ENCODE peak calls at places on chromosome 16, in four cellular contexts. One of them, this sample, is unnamed.

GRCh38 chr16:87461466-87461975 is 31.3 kb downstream of the ZCCHC14 start:
- DNase-seq in activated CD8-positive, alpha-beta memory T cell treated with anti-CD3 and anti-CD28 coated beads for 24 hours: no peak
- DNase-seq in NCI-H1417: peak
- DNase-seq in HFFc6: no peak
- DNase-seq in this sample: peak

GRCh38 chr16:79049040-79049439 is 551.5 kb downstream of the MAF start:
- DNase-seq in activated CD8-positive, alpha-beta memory T cell treated with anti-CD3 and anti-CD28 coated beads for 24 hours: no peak
- DNase-seq in NCI-H1417: no peak
- DNase-seq in HFFc6: no peak
- DNase-seq in this sample: no peak

GRCh38 chr16:28086496-28087139 is 23.1 kb upstream of the GSG1L start:
- DNase-seq in activated CD8-positive, alpha-beta memory T cell treated with anti-CD3 and anti-CD28 coated beads for 24 hours: no peak
- DNase-seq in NCI-H1417: no peak
- DNase-seq in HFFc6: no peak
- DNase-seq in this sample: no peak

GRCh38 chr16:66601471-66601870 is 3.0 kb upstream of the CMTM3 start:
- DNase-seq in activated CD8-positive, alpha-beta memory T cell treated with anti-CD3 and anti-CD28 coated beads for 24 hours: no peak
- DNase-seq in NCI-H1417: no peak
- DNase-seq in HFFc6: no peak
- DNase-seq in this sample: no peak

GRCh38 chr16:80166082-80166481 is 374.7 kb upstream of the DYNLRB2 start:
- DNase-seq in activated CD8-positive, alpha-beta memory T cell treated with anti-CD3 and anti-CD28 coated beads for 24 hours: no peak
- DNase-seq in NCI-H1417: no peak
- DNase-seq in HFFc6: no peak
- DNase-seq in this sample: no peak

GRCh38 chr16:65054457-65054856 is 67.4 kb downstream of the CDH11 start:
- DNase-seq in activated CD8-positive, alpha-beta memory T cell treated with anti-CD3 and anti-CD28 coated beads for 24 hours: no peak
- DNase-seq in NCI-H1417: no peak
- DNase-seq in HFFc6: no peak
- DNase-seq in this sample: no peak

GRCh38 chr16:27205436-27206065 is 2.2 kb downstream of the KDM8 start:
- DNase-seq in activated CD8-positive, alpha-beta memory T cell treated with anti-CD3 and anti-CD28 coated beads for 24 hours: no peak
- DNase-seq in NCI-H1417: no peak
- DNase-seq in HFFc6: no peak
- DNase-seq in this sample: no peak

GRCh38 chr16:67399218-67399733 is 6.0 kb upstream of the TPPP3 start:
- DNase-seq in activated CD8-positive, alpha-beta memory T cell treated with anti-CD3 and anti-CD28 coated beads for 24 hours: peak
- DNase-seq in NCI-H1417: peak
- DNase-seq in HFFc6: no peak
- DNase-seq in this sample: no peak

GRCh38 chr16:4682616-4683254 is 10.6 kb upstream of the NUDT16L1 start:
- DNase-seq in activated CD8-positive, alpha-beta memory T cell treated with anti-CD3 and anti-CD28 coated beads for 24 hours: peak
- DNase-seq in NCI-H1417: no peak
- DNase-seq in HFFc6: no peak
- DNase-seq in this sample: no peak

GRCh38 chr16:53773150-53773846 is 69.3 kb downstream of the FTO start:
- DNase-seq in activated CD8-positive, alpha-beta memory T cell treated with anti-CD3 and anti-CD28 coated beads for 24 hours: no peak
- DNase-seq in NCI-H1417: peak
- DNase-seq in HFFc6: peak
- DNase-seq in this sample: peak

GRCh38 chr16:48210747-48211146 is 33.4 kb upstream of the LONP2 start:
- DNase-seq in activated CD8-positive, alpha-beta memory T cell treated with anti-CD3 and anti-CD28 coated beads for 24 hours: no peak
- DNase-seq in NCI-H1417: no peak
- DNase-seq in HFFc6: no peak
- DNase-seq in this sample: no peak

GRCh38 chr16:56960681-56961281 is 969 bp upstream of the CETP start:
- DNase-seq in activated CD8-positive, alpha-beta memory T cell treated with anti-CD3 and anti-CD28 coated beads for 24 hours: no peak
- DNase-seq in NCI-H1417: no peak
- DNase-seq in HFFc6: no peak
- DNase-seq in this sample: no peak

GRCh38 chr16:57997528-57998265 is 2.8 kb downstream of the ZNF319 start:
- DNase-seq in activated CD8-positive, alpha-beta memory T cell treated with anti-CD3 and anti-CD28 coated beads for 24 hours: no peak
- DNase-seq in NCI-H1417: no peak
- DNase-seq in HFFc6: no peak
- DNase-seq in this sample: no peak

GRCh38 chr16:85428899-85429775 is 184.0 kb upstream of the GSE1 start:
- DNase-seq in activated CD8-positive, alpha-beta memory T cell treated with anti-CD3 and anti-CD28 coated beads for 24 hours: peak
- DNase-seq in NCI-H1417: no peak
- DNase-seq in HFFc6: no peak
- DNase-seq in this sample: no peak

GRCh38 chr16:69796285-69797118 is 34.4 kb downstream of the WWP2 start:
- DNase-seq in activated CD8-positive, alpha-beta memory T cell treated with anti-CD3 and anti-CD28 coated beads for 24 hours: no peak
- DNase-seq in NCI-H1417: peak
- DNase-seq in HFFc6: peak
- DNase-seq in this sample: peak

GRCh38 chr16:49755291-49755611 is 100.7 kb downstream of the ZNF423 start:
- DNase-seq in activated CD8-positive, alpha-beta memory T cell treated with anti-CD3 and anti-CD28 coated beads for 24 hours: no peak
- DNase-seq in NCI-H1417: peak
- DNase-seq in HFFc6: no peak
- DNase-seq in this sample: peak

GRCh38 chr16:9661336-9661735 is 520.9 kb downstream of the GRIN2A start:
- DNase-seq in activated CD8-positive, alpha-beta memory T cell treated with anti-CD3 and anti-CD28 coated beads for 24 hours: no peak
- DNase-seq in NCI-H1417: no peak
- DNase-seq in HFFc6: no peak
- DNase-seq in this sample: no peak

This sample was measured in COR-L47.